ENCODE peak calls at places on chromosomes 7 and 10, in four cellular contexts. P is choroid plexus epithelial cell, K is GM13977, O is Calu3. D is an unnamed sample.

GRCh38 chr7:15007507-15007906 is 105.0 kb upstream of the DGKB start:
- DNase-seq in P (peak), K (no peak), O (peak), D (peak)

GRCh38 chr10:50579491-50580259 is 44.1 kb downstream of the SGMS1 start:
- DNase-seq in P (no peak), K (no peak), O (peak), D (no peak)

GRCh38 chr10:128578766-128579165 is 452.5 kb upstream of the MKI67 start:
- DNase-seq in P (no peak), K (no peak), O (no peak), D (no peak)

GRCh38 chr7:108265007-108265406 is 134.8 kb upstream of the LAMB4 start:
- DNase-seq in P (no peak), K (no peak), O (no peak), D (no peak)

GRCh38 chr7:157525501-157525915 is 188.7 kb downstream of the DNAJB6 start:
- DNase-seq in P (no peak), K (no peak), O (no peak), D (no peak)

GRCh38 chr7:66140924-66141323 is 26.3 kb downstream of the CRCP start:
- DNase-seq in P (peak), K (no peak), O (no peak), D (peak)

GRCh38 chr7:44994877-44995554 is 5.0 kb upstream of the CCM2 start:
- DNase-seq in P (no peak), K (peak), O (no peak), D (no peak)

GRCh38 chr10:11249134-11249533 is 231.5 kb downstream of the CELF2 start:
- DNase-seq in P (no peak), K (no peak), O (no peak), D (no peak)

GRCh38 chr10:60531006-60531405 is 141.3 kb upstream of the ANK3 start:
- DNase-seq in P (no peak), K (no peak), O (no peak), D (no peak)

GRCh38 chr10:94042001-94042813 is 48.5 kb downstream of the PLCE1 start:
- DNase-seq in P (peak), K (no peak), O (peak), D (peak)

GRCh38 chr10:86411281-86411841 is 44.8 kb upstream of the GRID1 start:
- DNase-seq in P (peak), K (peak), O (no peak), D (no peak)

GRCh38 chr10:132164801-132165278 is 21.9 kb upstream of the DPYSL4 start:
- DNase-seq in P (no peak), K (no peak), O (peak), D (no peak)

GRCh38 chr10:132163826-132164515 is 22.8 kb upstream of the DPYSL4 start:
- DNase-seq in P (no peak), K (no peak), O (no peak), D (no peak)

GRCh38 chr10:132162021-132162531 is 24.7 kb upstream of the DPYSL4 start:
- DNase-seq in P (no peak), K (no peak), O (no peak), D (no peak)

GRCh38 chr10:132162590-132163277 is 24.0 kb upstream of the DPYSL4 start:
- DNase-seq in P (no peak), K (no peak), O (no peak), D (no peak)

DNA sequence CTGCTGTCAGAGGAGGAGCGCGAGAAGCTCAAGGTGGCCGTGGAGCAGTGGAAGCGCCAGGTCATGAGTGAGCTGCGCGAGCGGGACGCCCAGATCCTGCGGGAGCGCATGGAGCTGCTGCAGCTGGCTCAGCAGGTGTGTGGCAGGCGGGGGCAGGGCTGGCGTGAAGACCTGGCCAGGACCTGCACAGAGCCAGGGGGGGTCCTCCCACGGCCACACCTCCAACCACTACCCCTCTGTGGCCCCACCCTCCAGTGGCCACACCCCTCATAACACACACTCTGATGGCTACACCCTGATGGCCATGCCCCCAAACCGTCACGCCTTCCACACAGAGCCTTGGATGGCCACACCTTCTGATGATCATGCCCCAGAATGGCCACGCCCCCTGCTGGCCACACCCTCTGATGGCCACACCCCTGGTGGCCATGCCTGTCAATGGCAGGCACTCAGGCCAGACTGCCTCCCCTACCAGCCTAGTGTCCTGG is 23.4 kb upstream of the DPYSL4 start:
- DNase-seq in P (no peak), K (peak), O (peak), D (peak)
- TF ChIP-seq CTCF in P (no peak), K (no peak), O (no peak), D (no peak)

GRCh38 chr10:129880191-129880590 is 83.9 kb downstream of the EBF3 start:
- DNase-seq in P (no peak), K (no peak), O (no peak), D (no peak)

GRCh38 chr10:129873351-129873750 is 90.7 kb downstream of the EBF3 start:
- DNase-seq in P (no peak), K (no peak), O (no peak), D (no peak)

GRCh38 chr10:129875993-129876727 is 87.9 kb downstream of the EBF3 start:
- DNase-seq in P (no peak), K (no peak), O (no peak), D (no peak)

GRCh38 chr10:129881641-129882040 is 82.4 kb downstream of the EBF3 start:
- DNase-seq in P (no peak), K (no peak), O (no peak), D (no peak)

GRCh38 chr10:129877773-129878371 is 86.2 kb downstream of the EBF3 start:
- DNase-seq in P (peak), K (no peak), O (peak), D (peak)
- TF ChIP-seq CTCF in P (peak), K (peak), O (no peak), D (no peak)

GRCh38 chr7:21547511-21547910 is 4.7 kb downstream of the DNAH11 start:
- DNase-seq in P (no peak), K (no peak), O (no peak), D (no peak)

GRCh38 chr7:21550076-21550475 is 7.2 kb downstream of the DNAH11 start:
- DNase-seq in P (no peak), K (no peak), O (peak), D (no peak)

GRCh38 chr7:21548491-21548890 is 5.7 kb downstream of the DNAH11 start:
- DNase-seq in P (no peak), K (no peak), O (no peak), D (peak)

DNA sequence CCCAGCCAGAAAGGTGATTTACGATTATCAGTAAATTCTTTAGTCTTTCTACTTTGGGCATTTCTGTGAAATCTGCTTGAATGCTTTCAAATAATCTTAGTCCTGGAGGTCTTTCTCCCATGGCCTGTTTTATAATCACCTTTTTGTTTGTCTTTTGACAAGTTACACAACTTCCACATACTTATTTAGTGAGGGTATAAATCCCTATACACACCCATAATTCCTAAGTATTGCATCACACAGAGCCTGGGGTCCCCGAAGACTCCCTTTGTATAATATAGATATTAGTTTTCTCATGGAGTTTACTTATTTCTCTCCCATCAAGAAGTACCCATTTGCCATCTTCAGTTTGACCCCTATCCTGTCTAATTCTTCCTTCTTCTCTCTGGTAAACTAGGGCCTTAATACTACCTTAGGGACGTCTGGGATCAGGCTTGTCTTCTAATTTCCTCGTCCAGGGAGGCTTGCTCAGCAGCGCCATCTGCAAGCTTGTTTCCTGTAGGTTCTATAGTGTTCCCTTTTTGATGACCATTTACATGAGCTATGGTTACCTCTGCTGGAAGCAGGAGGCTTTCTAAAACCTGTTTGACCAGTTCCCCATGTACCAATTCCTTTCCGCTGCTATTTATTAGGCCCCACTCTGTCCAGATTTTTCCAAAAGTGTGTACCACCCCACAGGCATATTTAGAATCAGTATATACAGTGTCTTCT is 8.1 kb downstream of the DNAH11 start:
- DNase-seq in P (no peak), K (no peak), O (peak), D (no peak)
- TF ChIP-seq CTCF in P (no peak), K (peak), O (no peak), D (no peak)

DNA sequence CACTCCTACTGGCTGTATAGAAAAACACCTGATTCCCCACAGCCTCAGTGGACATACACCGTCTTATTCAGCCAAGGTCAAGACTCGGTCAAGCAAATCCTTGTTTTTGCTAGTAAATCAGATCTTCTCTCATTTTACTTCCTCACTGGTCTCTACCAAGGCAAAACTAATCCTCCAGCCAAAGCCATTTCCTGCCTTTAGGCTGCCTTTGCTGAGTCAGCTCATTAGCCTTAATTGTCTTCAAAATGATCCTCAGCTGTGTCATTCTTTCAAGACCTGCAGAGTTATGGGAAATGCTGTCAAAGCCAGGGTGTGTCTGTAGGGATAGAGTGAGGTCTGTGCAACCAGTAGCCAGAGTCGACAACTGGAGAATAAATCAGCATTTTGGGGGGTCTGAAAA is 107.2 kb upstream of the FAM180A start:
- DNase-seq in P (no peak), K (no peak), O (no peak), D (peak)
- TF ChIP-seq CTCF in P (no peak), K (no peak), O (no peak), D (no peak)

GRCh38 chr7:150876817-150877526 is 24.7 kb downstream of the AOC1 start:
- DNase-seq in P (peak), K (peak), O (peak), D (peak)

GRCh38 chr7:150877545-150877944 is 25.2 kb downstream of the AOC1 start:
- DNase-seq in P (no peak), K (no peak), O (no peak), D (no peak)

GRCh38 chr7:150879345-150879744 is 27.0 kb downstream of the AOC1 start:
- DNase-seq in P (no peak), K (no peak), O (no peak), D (no peak)

GRCh38 chr7:150874401-150875198 is 22.3 kb downstream of the AOC1 start:
- DNase-seq in P (no peak), K (peak), O (no peak), D (no peak)

GRCh38 chr7:150875791-150876190 is 23.5 kb downstream of the AOC1 start:
- DNase-seq in P (no peak), K (no peak), O (no peak), D (peak)
- TF ChIP-seq CTCF in P (peak), K (no peak), O (peak), D (no peak)

GRCh38 chr7:80659120-80660055 is 20.9 kb downstream of the CD36 start:
- DNase-seq in P (peak), K (peak), O (no peak), D (peak)
- TF ChIP-seq CTCF in P (peak), K (peak), O (no peak), D (peak)

GRCh38 chr10:71780722-71781121 is 7.4 kb upstream of the VSIR start:
- DNase-seq in P (no peak), K (no peak), O (no peak), D (no peak)
- TF ChIP-seq CTCF in P (no peak), K (peak), O (no peak), D (no peak)

D was measured in MCF 10A.